ENCODE peak calls at places on chromosomes 5 and 9, in nine cellular contexts. P, T, K, A, I, G, R, Q and Y are unnamed samples.

GRCh38 chr5:180910735-180911134 is 11.8 kb downstream of the BTNL8 start:
- DNase-seq in G (no peak), I (no peak), P (peak), R (no peak), T (no peak), K (no peak), Q (no peak), A (no peak), Y (no peak)

GRCh38 chr5:72108200-72109050 is 1.1 kb downstream of the MAP1B start:
- DNase-seq in A (peak), G (no peak), R (no peak), T (peak), I (peak), K (peak), Q (peak), P (peak), Y (peak)

GRCh38 chr9:132231019-132231701 is 69.3 kb downstream of the NTNG2 start:
- DNase-seq in P (no peak), I (no peak), T (no peak), G (no peak), R (no peak), A (no peak), Q (no peak), K (no peak), Y (no peak)

GRCh38 chr5:64347308-64347707 is 158.5 kb upstream of the RGS7BP start:
- DNase-seq in Q (no peak), G (no peak), T (no peak), R (no peak), K (no peak), I (no peak), A (no peak), P (peak), Y (peak)

GRCh38 chr9:99040911-99041582 is 63.9 kb upstream of the TGFBR1 start:
- DNase-seq in P (no peak), I (no peak), A (no peak), K (no peak), G (no peak), T (no peak), R (no peak), Q (no peak), Y (peak)

GRCh38 chr5:149125386-149125891 is 15.9 kb upstream of the ABLIM3 start:
- DNase-seq in Q (no peak), A (no peak), G (no peak), R (no peak), I (no peak), K (no peak), T (no peak), P (peak), Y (no peak)

GRCh38 chr9:85420750-85421149 is 321.0 kb downstream of the AGTPBP1 start:
- DNase-seq in I (no peak), A (no peak), G (no peak), T (no peak), P (no peak), Q (no peak), R (no peak), K (no peak), Y (no peak)

GRCh38 chr5:86546582-86546981 is 71.2 kb upstream of the COX7C start:
- DNase-seq in R (no peak), K (no peak), T (no peak), I (no peak), Q (no peak), G (no peak), P (no peak), A (no peak), Y (no peak)

GRCh38 chr5:96537386-96537785 is 104.3 kb upstream of the PCSK1 start:
- DNase-seq in G (no peak), I (no peak), T (no peak), A (no peak), P (peak), Q (no peak), R (no peak), K (no peak), Y (no peak)

GRCh38 chr9:93119953-93120845 is 13.9 kb downstream of the NINJ1 start:
- DNase-seq in T (peak), P (peak), Q (peak), I (peak), G (peak), R (no peak), K (peak), A (peak), Y (peak)

GRCh38 chr5:154771383-154771901 is 16.3 kb downstream of the LARP1 start:
- DNase-seq in G (no peak), A (peak), P (no peak), Q (no peak), T (no peak), R (no peak), I (no peak), K (peak), Y (peak)

GRCh38 chr9:68781866-68782265 is 76.8 kb downstream of the PIP5K1B start:
- DNase-seq in R (no peak), K (no peak), Q (no peak), T (no peak), P (no peak), G (no peak), I (no peak), A (no peak), Y (no peak)

GRCh38 chr5:132389051-132389331 is 19.5 kb downstream of the SLC22A5 start:
- DNase-seq in P (no peak), A (no peak), I (no peak), Q (no peak), K (no peak), T (no peak), G (no peak), R (no peak), Y (no peak)
- H3K27ac ChIP-seq in P (peak), A (peak), I (peak), Q (peak), K (peak), T (no peak), G (no peak), R (no peak), Y (no peak)

GRCh38 chr5:20367178-20367577 is 379.2 kb upstream of the CDH18 start:
- DNase-seq in R (no peak), G (no peak), K (no peak), A (no peak), P (no peak), I (no peak), Q (no peak), T (no peak), Y (no peak)

GRCh38 chr5:20369151-20369550 is 381.2 kb upstream of the CDH18 start:
- DNase-seq in A (no peak), P (no peak), G (no peak), I (no peak), R (no peak), K (no peak), Q (no peak), T (no peak), Y (no peak)

GRCh38 chr5:20368581-20368980 is 380.6 kb upstream of the CDH18 start:
- DNase-seq in R (no peak), Q (no peak), I (no peak), G (no peak), P (no peak), T (no peak), K (no peak), A (no peak), Y (no peak)

DNA sequence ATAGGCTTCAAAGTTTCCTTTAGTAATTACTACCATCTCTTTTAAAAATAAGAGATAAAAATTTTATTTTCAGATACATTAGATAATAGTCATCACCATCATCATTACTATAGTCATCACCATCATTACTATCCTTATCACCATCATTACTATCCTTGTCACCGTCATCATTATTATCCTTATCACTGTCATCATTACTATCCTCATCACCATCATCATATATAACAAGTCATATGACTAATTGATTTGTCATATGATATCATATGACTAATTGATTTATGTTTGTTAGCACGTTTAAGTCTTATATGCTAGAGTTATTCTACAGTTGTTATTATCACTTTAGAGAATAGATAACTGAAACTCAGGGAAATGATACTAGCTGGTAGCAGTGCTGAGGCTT is 382.1 kb upstream of the CDH18 start:
- DNase-seq in I (no peak), K (no peak), R (no peak), G (no peak), Q (no peak), P (no peak), T (no peak), A (no peak), Y (no peak)
- H3K27ac ChIP-seq in I (no peak), K (no peak), R (no peak), G (no peak), Q (no peak), P (no peak), T (no peak), A (no peak), Y (no peak)

DNA sequence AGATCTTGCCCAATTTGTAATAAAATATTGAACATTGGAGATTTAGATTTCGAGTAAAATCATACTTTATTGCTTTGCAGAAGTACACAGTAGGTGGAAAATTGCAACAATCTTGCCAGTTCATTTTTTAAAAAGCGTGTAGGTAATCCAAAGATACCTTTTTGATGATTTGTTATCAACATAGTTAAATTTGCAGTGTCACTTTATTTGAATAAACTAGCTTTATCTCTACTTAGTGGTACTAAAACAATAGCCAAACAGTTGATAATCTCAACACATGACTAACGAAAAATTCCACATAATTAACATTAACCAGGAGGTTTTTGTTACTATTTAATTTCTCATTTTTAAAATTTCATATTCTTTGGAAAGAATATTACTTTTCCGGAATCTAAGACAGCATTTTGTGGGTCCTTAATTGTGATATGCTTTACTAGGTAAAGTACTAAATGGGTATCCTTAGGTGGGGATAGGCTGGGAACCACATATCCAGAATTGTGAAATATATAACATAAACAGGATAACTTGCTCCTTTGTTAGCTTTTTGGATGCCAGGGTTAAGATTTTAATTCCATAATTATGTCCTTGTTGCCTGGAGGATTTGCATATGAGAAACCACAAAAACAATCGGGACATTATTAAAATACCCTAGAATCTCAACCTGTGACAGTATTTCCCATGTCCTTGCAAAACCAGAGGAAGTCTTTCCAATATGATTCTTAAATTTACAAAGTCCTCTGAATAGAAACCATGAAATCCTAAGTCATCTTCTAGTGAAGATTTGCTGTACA is 2.4 kb upstream of the CHD1 start:
- DNase-seq in T (no peak), I (no peak), P (no peak), G (no peak), R (no peak), A (no peak), Q (no peak), K (no peak), Y (no peak)
- H3K27ac ChIP-seq in T (no peak), I (no peak), P (no peak), G (no peak), R (no peak), A (peak), Q (no peak), K (peak), Y (no peak)

DNA sequence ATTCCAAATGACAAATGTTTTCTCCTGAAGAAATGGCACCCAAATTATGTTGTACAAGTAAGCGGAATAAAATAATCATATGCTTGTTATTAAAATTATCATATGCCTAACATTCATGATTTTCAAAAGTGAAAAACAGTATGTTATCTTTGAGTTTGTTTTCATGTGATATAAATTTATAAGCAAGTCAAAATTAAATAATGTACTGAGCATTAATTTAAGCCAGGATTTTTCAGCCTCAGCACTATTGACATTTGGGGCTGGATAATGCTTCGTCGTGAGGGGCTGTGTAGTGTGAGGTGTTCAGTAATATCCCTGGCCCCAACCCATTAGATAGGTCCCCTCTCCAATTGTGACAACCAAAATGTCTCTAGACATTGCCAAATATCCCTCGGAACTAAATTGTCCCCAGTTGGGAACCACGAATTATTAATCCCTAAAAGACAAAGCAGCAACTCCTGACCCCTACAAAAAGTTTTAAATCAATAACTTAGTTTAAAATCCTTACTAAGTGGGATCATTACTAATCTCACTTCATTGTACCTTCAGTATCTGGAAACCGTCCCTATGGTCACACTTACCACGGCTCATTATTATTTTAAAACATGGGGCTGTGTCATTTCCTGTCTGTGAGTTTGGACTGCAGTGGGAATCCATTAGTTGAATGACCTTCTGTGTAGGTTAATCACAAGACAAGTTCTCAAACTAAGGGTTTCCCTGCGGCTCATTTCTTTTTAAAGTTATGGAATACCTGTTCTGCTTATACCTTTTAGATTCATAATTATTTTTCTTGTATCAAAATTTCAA is 1.3 kb upstream of the NNT start:
- DNase-seq in A (no peak), P (peak), R (no peak), T (no peak), G (no peak), I (no peak), K (peak), Q (no peak), Y (peak)
- H3K27ac ChIP-seq in A (peak), P (no peak), R (no peak), T (no peak), G (peak), I (peak), K (peak), Q (peak), Y (peak)

DNA sequence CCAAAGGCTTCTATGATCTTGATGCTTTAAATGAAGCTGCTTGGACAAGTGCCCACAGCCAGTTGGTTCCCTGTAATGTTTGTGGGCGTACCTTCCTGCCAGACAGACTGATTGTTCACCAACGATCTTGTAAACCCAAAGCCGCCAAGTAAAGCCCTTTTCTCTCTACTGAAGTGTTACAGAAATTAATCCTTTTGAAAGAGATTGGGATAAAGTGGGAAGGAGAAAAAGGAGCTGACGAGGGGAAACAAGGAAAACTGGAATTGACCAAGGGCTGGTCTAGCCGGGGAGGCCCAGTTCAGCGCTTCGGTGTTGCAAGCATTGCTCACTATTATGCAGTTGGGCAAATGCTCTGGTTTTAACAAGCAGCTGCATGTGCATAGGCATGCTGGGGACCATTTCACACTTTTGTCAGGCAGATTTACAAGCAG is 53.2 kb downstream of the ZNF474 start:
- DNase-seq in A (peak), G (no peak), K (peak), R (no peak), T (no peak), P (peak), Q (no peak), I (no peak), Y (peak)
- H3K27ac ChIP-seq in A (peak), G (no peak), K (peak), R (no peak), T (no peak), P (peak), Q (peak), I (peak), Y (peak)

DNA sequence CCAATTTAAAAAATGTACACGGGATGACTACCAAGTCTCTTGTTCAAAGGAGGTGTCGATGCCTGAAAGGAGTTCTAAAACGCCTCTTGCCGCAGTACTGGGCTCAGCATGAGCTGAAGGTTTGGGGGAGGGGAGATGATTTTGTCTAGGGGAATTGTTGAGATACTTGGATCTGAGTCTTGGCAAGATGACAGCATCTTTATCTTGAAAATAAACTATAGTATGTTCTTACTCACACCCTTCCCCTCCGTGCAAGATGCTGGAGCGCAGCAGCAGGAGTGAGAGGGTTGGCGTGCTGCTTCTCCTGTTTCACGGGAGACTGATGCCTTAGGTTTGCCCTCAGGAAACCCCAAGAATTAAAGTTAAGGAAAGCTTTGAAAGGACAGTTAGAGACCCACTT is 47.3 kb downstream of the FAM78A start:
- DNase-seq in A (no peak), P (no peak), R (no peak), T (no peak), K (no peak), I (no peak), G (no peak), Q (no peak), Y (no peak)
- H3K27ac ChIP-seq in A (no peak), P (no peak), R (no peak), T (no peak), K (no peak), I (no peak), G (no peak), Q (no peak), Y (no peak)

DNA sequence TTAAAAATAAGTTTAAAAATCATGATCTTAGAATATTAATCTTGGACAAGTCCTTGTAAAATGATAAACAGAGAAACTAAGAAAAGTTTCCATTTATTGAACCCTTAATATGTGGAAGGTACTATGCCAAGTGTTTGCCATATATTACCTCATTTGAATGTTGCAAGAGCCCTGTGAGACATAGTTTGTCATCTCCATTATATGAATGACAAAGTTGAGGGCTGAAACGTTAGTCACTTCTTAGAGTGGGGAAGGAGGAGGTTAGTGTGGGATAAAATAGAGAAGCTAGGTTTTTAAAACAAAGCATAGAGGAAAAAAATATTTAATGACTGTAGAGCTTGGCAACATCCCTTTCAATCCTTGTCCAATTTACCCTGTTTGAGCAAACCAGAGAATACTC is 2.0 kb downstream of the TNC start:
- DNase-seq in R (no peak), Q (no peak), G (no peak), P (peak), I (peak), A (no peak), T (no peak), K (no peak), Y (no peak)
- H3K27ac ChIP-seq in R (no peak), Q (no peak), G (no peak), P (no peak), I (peak), A (peak), T (no peak), K (no peak), Y (peak)